ENCODE peak calls at places on chromosome 17, in four cellular contexts. A, Z, U and I are unnamed samples.

GRCh38 chr17:2905269-2905668 is 109.0 kb downstream of the RAP1GAP2 start:
- DNase-seq in A (no peak), Z (no peak), U (no peak), I (no peak)

GRCh38 chr17:80433916-80434666 is 19.1 kb downstream of the ENDOV start:
- DNase-seq in A (no peak), Z (no peak), U (no peak), I (no peak)

GRCh38 chr17:51121620-51122472 is 1.2 kb upstream of the SPAG9 start:
- DNase-seq in A (peak), Z (peak), U (peak), I (peak)

GRCh38 chr17:3660311-3660891 is 8.0 kb downstream of the TAX1BP3 start:
- DNase-seq in A (no peak), Z (no peak), U (no peak), I (no peak)

GRCh38 chr17:21470861-21471260 is 94.7 kb downstream of the KCNJ12 start:
- DNase-seq in A (no peak), Z (no peak), U (no peak), I (no peak)

GRCh38 chr17:204427-205175 is 23.2 kb upstream of the DOC2B start:
- DNase-seq in A (no peak), Z (no peak), U (no peak), I (no peak)

GRCh38 chr17:82216301-82217119 is 3.9 kb upstream of the CCDC57 start:
- DNase-seq in A (peak), Z (no peak), U (peak), I (peak)

GRCh38 chr17:22518185-22518584 is 825.9 kb downstream of the KCNJ18 start:
- DNase-seq in A (no peak), Z (no peak), U (no peak), I (no peak)

GRCh38 chr17:15954222-15954621 is 9.3 kb downstream of the ADORA2B start:
- DNase-seq in A (peak), Z (no peak), U (peak), I (peak)

GRCh38 chr17:77174928-77175720 is 34.4 kb downstream of the SEC14L1 start:
- DNase-seq in A (peak), Z (no peak), U (no peak), I (no peak)

GRCh38 chr17:82096709-82097186 is 1.3 kb downstream of the FASN start:
- DNase-seq in A (no peak), Z (no peak), U (no peak), I (no peak)

GRCh38 chr17:70767102-70767701 is 597.9 kb downstream of the KCNJ2 start:
- DNase-seq in A (no peak), Z (peak), U (peak), I (peak)

GRCh38 chr17:70074991-70075390 is at the start of gene KCNJ16:
- DNase-seq in A (no peak), Z (no peak), U (no peak), I (no peak)

GRCh38 chr17:68674271-68674925 is 73.2 kb upstream of the FAM20A start:
- DNase-seq in A (no peak), Z (no peak), U (no peak), I (no peak)

GRCh38 chr17:78934681-78935418 is 9.7 kb upstream of the TIMP2 start:
- DNase-seq in A (no peak), Z (no peak), U (no peak), I (no peak)
- H3K27ac ChIP-seq in A (peak), Z (no peak), U (peak), I (peak)

DNA sequence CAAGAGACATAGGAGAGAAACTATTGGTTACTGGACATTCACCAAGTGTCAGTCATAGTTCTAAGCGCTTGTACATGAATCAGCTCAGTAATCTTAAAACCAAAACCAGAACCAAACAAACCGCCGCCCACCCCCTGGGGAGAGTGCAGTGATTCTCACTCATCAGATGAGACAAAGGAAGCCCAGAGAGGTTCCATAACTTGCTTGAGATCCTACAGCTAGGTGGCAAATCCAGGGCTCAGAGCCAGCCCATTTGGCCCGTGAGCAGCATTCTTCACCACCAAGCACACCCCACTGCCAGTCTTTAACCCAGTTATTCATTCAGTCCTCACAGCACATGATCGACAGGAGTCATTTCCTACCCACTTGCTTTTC is 37.2 kb upstream of the RGS9 start:
- DNase-seq in A (no peak), Z (peak), U (peak), I (peak)
- H2AFZ ChIP-seq in A (peak), Z (peak), U (peak), I (peak)

DNA sequence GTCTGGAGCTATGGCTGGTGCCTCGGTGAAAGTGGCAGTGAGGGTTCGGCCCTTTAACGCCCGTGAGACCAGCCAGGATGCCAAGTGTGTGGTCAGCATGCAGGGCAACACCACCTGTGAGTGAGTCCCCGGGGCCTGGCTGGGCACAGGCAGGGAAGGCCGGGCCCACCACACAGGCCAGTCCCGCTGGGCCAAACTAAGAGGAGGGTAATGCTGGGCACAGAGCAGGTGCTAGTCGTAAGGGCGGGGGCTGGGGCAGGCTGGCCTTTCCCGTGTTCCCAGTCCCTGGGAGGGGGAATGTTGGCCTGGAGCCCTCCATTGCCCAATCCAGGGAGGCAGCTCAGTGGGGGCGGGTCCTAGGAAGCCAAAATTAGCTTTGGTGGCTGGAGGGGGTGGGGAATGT is 2.5 kb downstream of the KIF1C start:
- DNase-seq in A (no peak), Z (no peak), U (no peak), I (no peak)
- H3K4me3 ChIP-seq in A (no peak), Z (no peak), U (no peak), I (no peak)

DNA sequence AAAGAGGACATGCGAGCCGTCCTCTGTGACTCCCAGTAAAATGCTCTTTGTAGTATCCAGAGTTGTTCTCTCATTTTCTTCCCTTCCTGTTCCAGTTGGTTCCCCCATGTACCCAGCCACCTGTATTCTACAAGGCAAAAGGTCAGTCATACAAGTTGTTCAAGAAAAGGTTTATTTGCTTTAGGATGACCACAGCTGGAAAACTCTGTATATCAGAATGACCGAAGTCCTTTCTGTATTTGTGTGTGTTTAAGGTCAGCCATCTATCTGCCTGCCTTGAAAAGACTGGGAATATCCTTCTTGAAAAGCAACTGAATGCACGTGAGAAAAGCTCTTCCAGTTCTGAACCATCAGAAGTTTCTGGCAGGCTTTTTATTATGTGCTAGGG is 8.4 kb downstream of the CCL16 start:
- DNase-seq in A (no peak), Z (no peak), U (no peak), I (no peak)
- H3K27ac ChIP-seq in A (peak), Z (no peak), U (no peak), I (no peak)

GRCh38 chr17:67069591-67070136 is 25.3 kb downstream of the CACNG1 start:
- DNase-seq in A (no peak), Z (no peak), U (no peak), I (no peak)

GRCh38 chr17:67068999-67069398 is 24.6 kb downstream of the CACNG1 start:
- DNase-seq in A (no peak), Z (no peak), U (peak), I (no peak)

GRCh38 chr17:67074781-67075180 is 30.4 kb downstream of the CACNG1 start:
- DNase-seq in A (no peak), Z (no peak), U (no peak), I (no peak)

GRCh38 chr17:67072885-67073284 is 28.5 kb downstream of the CACNG1 start:
- DNase-seq in A (no peak), Z (no peak), U (no peak), I (no peak)

GRCh38 chr17:67071595-67071994 is 27.2 kb downstream of the CACNG1 start:
- DNase-seq in A (no peak), Z (no peak), U (no peak), I (no peak)
- H2AFZ ChIP-seq in A (no peak), Z (no peak), U (no peak), I (no peak)